ENCODE peak calls at places on chromosomes 12 and 14, in six cellular contexts. B is A549, F is K562, X is endothelial cell of umbilical vein, K is GM12878, S is HepG2. N is an unnamed sample.

GRCh38 chr12:123532808-123533649 is 490 bp downstream of the RILPL1 start:
- DNase-seq in K (no peak), B (peak), F (peak), X (peak), S (peak), N (peak)

GRCh38 chr12:115177899-115178298 is 493.9 kb upstream of the TBX3 start:
- DNase-seq in K (no peak), B (no peak), S (no peak), F (no peak), X (no peak), N (no peak)

GRCh38 chr14:34041220-34041619 is 90.3 kb upstream of the EGLN3 start:
- DNase-seq in S (no peak), X (no peak), F (no peak), B (no peak), K (no peak), N (no peak)

GRCh38 chr12:53123578-53124351 is 20.5 kb downstream of the SOAT2 start:
- DNase-seq in B (no peak), F (no peak), K (no peak), X (no peak), S (no peak), N (no peak)

GRCh38 chr14:98210045-98210678 is 1061.8 kb downstream of the BCL11B start:
- DNase-seq in X (no peak), K (no peak), B (no peak), F (no peak), S (no peak), N (peak)

GRCh38 chr12:58105225-58106119 is 164.1 kb downstream of the ATP23 start:
- DNase-seq in X (peak), S (no peak), B (peak), F (no peak), K (no peak), N (no peak)

GRCh38 chr12:101671157-101671791 is 26.2 kb upstream of the CHPT1 start:
- DNase-seq in S (no peak), K (peak), B (no peak), X (no peak), F (no peak), N (peak)

GRCh38 chr12:123971770-123972447 is 722 bp downstream of the CCDC92 start:
- DNase-seq in F (peak), B (peak), X (no peak), S (peak), K (no peak), N (peak)

GRCh38 chr12:46555379-46555778 is 182.8 kb upstream of the SLC38A2 start:
- DNase-seq in K (no peak), X (no peak), F (no peak), S (no peak), B (no peak), N (no peak)

GRCh38 chr14:76968621-76969063 is 59.9 kb downstream of the IRF2BPL start:
- DNase-seq in S (peak), K (no peak), B (no peak), F (no peak), X (no peak), N (no peak)

GRCh38 chr12:114530417-114530816 is 124.5 kb upstream of the TBX5 start:
- DNase-seq in B (no peak), S (no peak), X (no peak), F (no peak), K (no peak), N (no peak)

GRCh38 chr12:779745-780734 is 27.7 kb downstream of the WNK1 start:
- DNase-seq in B (peak), K (no peak), S (peak), X (peak), F (no peak), N (no peak)

GRCh38 chr12:53115891-53116675 is 12.8 kb downstream of the SOAT2 start:
- DNase-seq in K (no peak), B (no peak), S (no peak), F (no peak), X (no peak), N (no peak)

GRCh38 chr14:106875503-106875902 is 1349.1 kb downstream of the TMEM121 start:
- DNase-seq in F (no peak), B (no peak), S (no peak), K (no peak), X (no peak), N (peak)

GRCh38 chr12:131795688-131796410 is 32.3 kb upstream of the MMP17 start:
- DNase-seq in B (no peak), X (no peak), K (no peak), S (no peak), F (no peak), N (no peak)

GRCh38 chr12:119061208-119061796 is 80.0 kb downstream of the SRRM4 start:
- DNase-seq in S (peak), F (peak), X (peak), B (peak), K (no peak), N (peak)

GRCh38 chr12:15122349-15122748 is 98.9 kb downstream of the RERG start:
- DNase-seq in X (no peak), B (no peak), K (no peak), F (no peak), S (no peak), N (no peak)

GRCh38 chr14:100241279-100241678 is 2.3 kb downstream of the YY1 start:
- DNase-seq in F (no peak), S (no peak), X (peak), K (no peak), B (no peak), N (no peak)

GRCh38 chr12:72433298-72433697 is 161.1 kb downstream of the TRHDE start:
- DNase-seq in S (no peak), K (no peak), B (no peak), F (no peak), X (no peak), N (no peak)

GRCh38 chr12:49057888-49058287 is 2.7 kb downstream of the KMT2D start:
- DNase-seq in B (no peak), S (no peak), X (peak), F (no peak), K (no peak), N (peak)

GRCh38 chr12:128076188-128076587 is 190.8 kb upstream of the TMEM132C start:
- DNase-seq in B (peak), X (no peak), S (no peak), K (no peak), F (no peak), N (peak)

GRCh38 chr14:36944307-36945010 is 227.9 kb downstream of the SLC25A21 start:
- DNase-seq in K (no peak), X (no peak), F (no peak), S (no peak), B (peak), N (no peak)

GRCh38 chr12:78559441-78559840 is 305.1 kb upstream of the SYT1 start:
- DNase-seq in S (no peak), F (no peak), X (no peak), B (no peak), K (no peak), N (no peak)

GRCh38 chr12:116393859-116394650 is 116.6 kb upstream of the MED13L start:
- DNase-seq in F (no peak), K (no peak), X (no peak), B (no peak), S (no peak), N (peak)

GRCh38 chr12:80017261-80017870 is 82.0 kb upstream of the OTOGL start:
- DNase-seq in K (no peak), S (no peak), B (no peak), X (no peak), F (no peak), N (no peak)

GRCh38 chr14:64114166-64114565 is 180.0 kb downstream of the ESR2 start:
- DNase-seq in B (no peak), X (no peak), S (no peak), K (no peak), F (no peak), N (peak)

GRCh38 chr14:100428727-100429126 is 105.6 kb downstream of the SLC25A47 start:
- DNase-seq in B (no peak), K (no peak), S (no peak), X (no peak), F (no peak), N (peak)

GRCh38 chr12:124390442-124391116 is 95.7 kb downstream of the RFLNA start:
- DNase-seq in K (peak), B (peak), F (no peak), S (no peak), X (peak), N (peak)

DNA sequence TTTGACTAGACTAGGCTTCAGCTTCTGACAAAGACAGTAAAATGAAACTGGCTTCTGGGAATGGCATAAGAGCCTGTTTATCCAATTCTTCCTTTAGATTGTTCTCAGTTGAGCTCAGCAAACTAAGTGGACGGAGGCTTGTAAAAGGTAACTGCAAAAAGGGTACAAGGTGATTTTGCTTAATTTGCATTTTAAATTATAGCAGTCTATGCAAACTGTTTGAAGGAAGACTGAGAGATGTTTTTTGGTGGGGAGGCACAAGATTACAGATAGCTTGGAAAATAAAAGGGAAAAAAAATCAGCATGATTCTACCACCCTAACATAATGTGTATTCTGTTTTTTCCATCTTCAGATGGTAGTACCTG is 5.0 kb downstream of the SUSD6 start:
- DNase-seq in X (no peak), B (no peak), K (no peak), S (no peak), F (no peak), N (no peak)
- H3K4me3 ChIP-seq in X (no peak), B (no peak), K (peak), S (no peak), F (no peak), N (peak)

DNA sequence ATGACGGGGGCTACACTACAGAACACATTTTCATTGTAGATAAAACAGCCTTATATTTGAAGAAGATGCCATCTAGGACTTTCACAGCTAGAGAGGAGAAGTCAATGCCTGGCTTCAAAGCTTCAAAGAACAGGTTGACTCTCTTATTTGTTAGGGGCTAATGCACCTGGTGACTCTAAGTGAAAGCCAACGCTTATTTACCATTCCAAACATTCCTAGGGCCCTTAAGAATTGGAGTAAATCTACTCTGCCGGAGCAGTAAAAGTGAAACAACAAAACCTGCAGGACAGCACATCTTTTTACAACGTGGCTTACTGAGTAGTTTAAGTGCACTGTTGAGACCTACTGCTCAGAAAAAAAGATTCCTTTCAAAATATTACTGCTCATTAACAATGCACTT is 487.2 kb upstream of the SOX5 start:
- DNase-seq in F (no peak), B (no peak), K (no peak), S (no peak), X (no peak), N (no peak)
- TF ChIP-seq MYC in F (no peak), B (no peak), K (no peak), S (no peak), X (no peak), N (no peak)

DNA sequence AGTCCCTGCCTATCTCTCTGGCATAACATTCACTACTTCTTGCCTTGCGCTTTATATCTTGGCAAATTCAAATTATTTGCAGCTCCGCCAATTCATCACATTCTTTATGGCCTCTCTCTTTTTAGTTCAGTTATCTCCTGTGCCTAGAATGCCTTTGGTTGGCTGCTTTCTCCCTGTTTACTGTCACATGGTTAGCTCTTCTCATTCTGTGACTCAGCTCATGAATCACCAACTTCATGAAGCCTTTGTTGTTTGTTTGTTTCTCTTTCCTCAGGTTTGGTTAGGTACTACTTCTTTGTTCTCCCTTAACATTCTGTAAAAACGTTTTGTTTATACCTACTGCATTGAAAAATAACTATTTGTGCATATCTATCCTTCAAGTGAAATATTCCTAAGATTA is 376.5 kb upstream of the GARIN6 start:
- DNase-seq in K (no peak), S (no peak), X (no peak), F (no peak), B (no peak), N (no peak)
- TF ChIP-seq MAX in K (no peak), S (no peak), X (no peak), F (no peak), B (no peak), N (no peak)

DNA sequence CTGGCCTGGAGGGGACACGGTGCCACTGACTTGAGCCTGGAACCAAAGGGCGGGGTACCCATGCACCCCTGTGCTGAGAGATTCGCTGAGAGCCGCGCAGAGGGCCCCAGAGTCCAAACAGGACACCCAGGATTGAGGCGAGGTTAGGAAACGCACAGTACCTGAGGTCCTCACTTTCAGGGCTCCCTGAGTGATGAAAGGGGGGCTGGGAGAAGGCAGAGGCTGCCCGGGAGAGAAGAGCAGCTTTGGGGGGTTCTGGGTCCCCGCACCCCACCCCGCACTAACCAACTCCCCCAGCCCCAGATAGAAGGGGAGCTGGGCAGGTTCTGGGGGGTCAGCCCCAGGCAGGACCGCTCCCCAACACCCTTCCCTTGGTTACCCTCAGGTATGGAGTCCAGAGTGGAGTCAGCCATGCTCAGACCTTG is 14.5 kb upstream of the ANKRD9 start:
- DNase-seq in S (no peak), K (no peak), F (no peak), X (no peak), B (no peak), N (no peak)
- H3K4me3 ChIP-seq in S (peak), K (peak), F (no peak), X (no peak), B (peak), N (no peak)

GRCh38 chr12:30846776-30847175 is 79.8 kb upstream of the TSPAN11 start:
- DNase-seq in K (no peak), F (no peak), S (no peak), B (no peak), X (no peak), N (no peak)
- TF ChIP-seq MYC in K (no peak), F (no peak), S (no peak), B (no peak), X (no peak), N (no peak)

GRCh38 chr14:81031488-81031887 is 76.1 kb downstream of the TSHR start:
- DNase-seq in B (no peak), S (no peak), K (no peak), F (no peak), X (no peak), N (no peak)

GRCh38 chr14:81033841-81034240 is 78.4 kb downstream of the TSHR start:
- DNase-seq in F (no peak), S (no peak), B (no peak), K (no peak), X (no peak), N (peak)
- TF ChIP-seq MAX in F (no peak), S (no peak), B (no peak), K (no peak), X (no peak), N (no peak)

DNA sequence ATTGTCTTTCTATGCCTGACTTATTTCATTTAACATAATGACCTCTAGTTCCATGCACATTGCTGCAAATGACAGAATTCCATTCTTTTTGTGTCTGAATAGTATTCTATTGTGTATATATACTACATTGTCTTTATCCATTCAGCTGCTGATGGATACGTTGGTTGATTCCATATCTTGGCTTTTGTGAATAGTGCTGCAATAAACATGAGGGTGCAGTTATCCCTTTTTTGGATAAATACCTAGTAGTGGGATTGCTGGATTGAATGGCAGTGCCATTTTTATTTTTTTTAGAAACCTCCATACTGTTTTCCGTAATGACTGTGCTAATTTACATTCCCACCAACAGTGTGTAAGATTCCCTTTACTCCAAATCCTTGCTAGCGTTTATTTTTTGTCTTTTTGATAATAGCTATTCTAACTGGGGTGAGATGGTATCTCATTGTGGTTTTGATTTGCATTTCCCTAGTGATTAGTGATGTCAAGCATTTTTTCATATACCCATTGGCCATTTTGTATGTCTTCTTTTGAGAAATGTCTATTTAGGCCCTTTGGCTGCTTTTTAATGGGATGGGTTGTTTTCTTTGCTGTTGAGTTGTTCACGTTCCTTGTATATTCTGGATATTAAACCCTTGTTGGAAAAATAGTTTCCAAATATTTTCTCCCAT is 2.3 kb downstream of the OAS2 start:
- DNase-seq in B (no peak), K (no peak), S (no peak), X (no peak), F (no peak), N (no peak)
- H3K4me3 ChIP-seq in B (no peak), K (peak), S (no peak), X (no peak), F (no peak), N (no peak)

GRCh38 chr12:69068431-69068830 is 135.5 kb upstream of the CPM start:
- DNase-seq in B (peak), F (no peak), S (peak), K (no peak), X (peak), N (peak)
- TF ChIP-seq MYC in B (no peak), F (no peak), S (no peak), K (no peak), X (no peak), N (no peak)

DNA sequence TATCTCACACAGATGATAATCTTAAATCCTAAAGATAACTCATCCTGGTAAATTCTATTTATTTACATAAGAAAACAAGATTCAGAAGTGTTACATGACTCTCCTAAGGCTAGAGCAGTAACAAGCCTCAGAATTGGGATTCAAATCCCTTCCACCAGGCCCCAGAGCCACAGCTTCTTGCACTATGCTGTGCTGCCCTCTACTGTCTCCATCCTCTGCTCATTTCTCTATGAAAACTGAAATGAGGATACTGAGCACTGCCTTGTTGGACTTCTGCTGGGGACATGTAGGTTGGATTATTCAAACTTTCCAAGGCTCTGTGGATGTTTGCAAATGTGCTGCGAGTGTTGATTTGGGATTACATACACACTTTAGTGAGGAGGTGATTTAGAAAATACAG is 23.5 kb upstream of the C12orf50 start:
- DNase-seq in F (peak), B (peak), S (peak), X (peak), K (no peak), N (peak)
- TF ChIP-seq MAX in F (no peak), B (no peak), S (no peak), X (no peak), K (no peak), N (no peak)